ENCODE peak calls at places on chromosomes 5 and 9, in five cellular contexts. One of them, this sample, is unnamed.

GRCh38 chr9:124214596-124215550 is 42.9 kb upstream of the NEK6 start:
- DNase-seq in transverse colon: no peak
- DNase-seq in HepG2: no peak
- DNase-seq in K562: no peak
- DNase-seq in endothelial cell of umbilical vein: no peak
- DNase-seq in this sample: no peak

GRCh38 chr5:1652873-1653707 is 129.3 kb upstream of the LPCAT1 start:
- DNase-seq in transverse colon: no peak
- DNase-seq in endothelial cell of umbilical vein: no peak
- DNase-seq in K562: no peak
- DNase-seq in HepG2: no peak
- DNase-seq in this sample: no peak

GRCh38 chr9:37486616-37487544 is 1.1 kb downstream of the POLR1E start:
- DNase-seq in endothelial cell of umbilical vein: no peak
- DNase-seq in transverse colon: peak
- DNase-seq in HepG2: no peak
- DNase-seq in K562: peak
- DNase-seq in this sample: no peak

GRCh38 chr5:75052461-75053285 is at the start of gene GCNT4:
- DNase-seq in HepG2: no peak
- DNase-seq in endothelial cell of umbilical vein: peak
- DNase-seq in transverse colon: peak
- DNase-seq in K562: no peak
- DNase-seq in this sample: no peak

GRCh38 chr9:19246891-19247290 is 16.4 kb downstream of the DENND4C start:
- DNase-seq in K562: no peak
- DNase-seq in HepG2: no peak
- DNase-seq in endothelial cell of umbilical vein: no peak
- DNase-seq in transverse colon: no peak
- DNase-seq in this sample: no peak

GRCh38 chr9:70484232-70485130 is 70.0 kb upstream of the KLF9 start:
- DNase-seq in transverse colon: peak
- DNase-seq in endothelial cell of umbilical vein: peak
- DNase-seq in HepG2: peak
- DNase-seq in K562: peak
- DNase-seq in this sample: peak

GRCh38 chr5:10691826-10692785 is 68.9 kb downstream of the DAP start:
- DNase-seq in K562: no peak
- DNase-seq in transverse colon: no peak
- DNase-seq in endothelial cell of umbilical vein: no peak
- DNase-seq in HepG2: no peak
- DNase-seq in this sample: no peak

GRCh38 chr5:136249678-136250266 is 56.8 kb upstream of the SMIM32 start:
- DNase-seq in K562: peak
- DNase-seq in transverse colon: peak
- DNase-seq in endothelial cell of umbilical vein: peak
- DNase-seq in HepG2: peak
- DNase-seq in this sample: peak

GRCh38 chr5:174246743-174247142 is 201.2 kb downstream of the NSG2 start:
- DNase-seq in transverse colon: no peak
- DNase-seq in endothelial cell of umbilical vein: no peak
- DNase-seq in HepG2: no peak
- DNase-seq in K562: no peak
- DNase-seq in this sample: no peak

GRCh38 chr9:98520221-98520920 is 188.4 kb downstream of the GABBR2 start:
- DNase-seq in transverse colon: no peak
- DNase-seq in HepG2: no peak
- DNase-seq in K562: no peak
- DNase-seq in endothelial cell of umbilical vein: peak
- DNase-seq in this sample: no peak

GRCh38 chr5:39158786-39159185 is 60.6 kb downstream of the FYB1 start:
- DNase-seq in HepG2: no peak
- DNase-seq in K562: no peak
- DNase-seq in transverse colon: no peak
- DNase-seq in endothelial cell of umbilical vein: no peak
- DNase-seq in this sample: no peak

GRCh38 chr5:101260857-101261256 is 357.8 kb upstream of the ST8SIA4 start:
- DNase-seq in HepG2: no peak
- DNase-seq in K562: no peak
- DNase-seq in endothelial cell of umbilical vein: no peak
- DNase-seq in transverse colon: peak
- DNase-seq in this sample: no peak

GRCh38 chr5:82057051-82057450 is 85.2 kb downstream of the ATG10 start:
- DNase-seq in transverse colon: no peak
- DNase-seq in endothelial cell of umbilical vein: no peak
- DNase-seq in HepG2: no peak
- DNase-seq in K562: no peak
- DNase-seq in this sample: no peak

GRCh38 chr9:84866402-84866801 is 196.9 kb downstream of the NTRK2 start:
- DNase-seq in endothelial cell of umbilical vein: no peak
- DNase-seq in HepG2: no peak
- DNase-seq in K562: no peak
- DNase-seq in transverse colon: no peak
- DNase-seq in this sample: no peak

GRCh38 chr5:158802941-158803341 is 296.8 kb downstream of the EBF1 start:
- DNase-seq in endothelial cell of umbilical vein: no peak
- DNase-seq in HepG2: no peak
- DNase-seq in K562: no peak
- DNase-seq in transverse colon: no peak
- DNase-seq in this sample: no peak

GRCh38 chr5:173451031-173451430 is 122.8 kb upstream of the STC2 start:
- DNase-seq in K562: peak
- DNase-seq in transverse colon: no peak
- DNase-seq in endothelial cell of umbilical vein: no peak
- DNase-seq in HepG2: peak
- DNase-seq in this sample: peak

GRCh38 chr5:37208883-37209808 is 40.0 kb downstream of the CPLANE1 start:
- DNase-seq in transverse colon: no peak
- DNase-seq in endothelial cell of umbilical vein: peak
- DNase-seq in HepG2: no peak
- DNase-seq in K562: no peak
- DNase-seq in this sample: no peak

DNA sequence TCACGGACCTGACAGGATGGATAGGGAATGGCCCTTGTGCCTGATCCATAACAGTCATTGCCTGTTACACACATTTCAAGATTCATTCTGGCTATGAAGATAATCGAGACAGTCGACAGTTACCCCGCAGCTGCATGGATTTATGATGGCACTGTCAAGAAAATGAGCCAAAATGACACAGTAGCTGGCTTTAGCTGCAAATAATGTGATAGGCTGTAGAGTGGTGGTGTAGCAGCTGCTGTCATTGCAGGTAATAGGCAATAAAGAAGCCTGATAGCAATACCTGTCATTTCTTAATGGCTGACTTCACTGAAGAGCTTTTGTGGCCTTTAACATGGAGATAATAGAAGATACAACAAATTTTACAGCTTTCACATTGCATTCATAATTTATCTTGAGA is 1085.2 kb upstream of the ARRDC3 start:
- DNase-seq in transverse colon: no peak
- DNase-seq in HepG2: no peak
- DNase-seq in endothelial cell of umbilical vein: no peak
- DNase-seq in K562: no peak
- DNase-seq in this sample: no peak
- TF ChIP-seq POLR2AphosphoS5 in transverse colon: no peak
- TF ChIP-seq POLR2AphosphoS5 in HepG2: no peak
- TF ChIP-seq POLR2AphosphoS5 in endothelial cell of umbilical vein: no peak
- TF ChIP-seq POLR2AphosphoS5 in K562: no peak
- TF ChIP-seq POLR2AphosphoS5 in this sample: no peak

GRCh38 chr9:97411440-97411788 is 482 bp upstream of the TDRD7 start:
- DNase-seq in endothelial cell of umbilical vein: no peak
- DNase-seq in HepG2: no peak
- DNase-seq in transverse colon: no peak
- DNase-seq in K562: no peak
- DNase-seq in this sample: no peak

GRCh38 chr9:97413462-97413861 is 1.6 kb downstream of the TDRD7 start:
- DNase-seq in K562: no peak
- DNase-seq in HepG2: no peak
- DNase-seq in endothelial cell of umbilical vein: no peak
- DNase-seq in transverse colon: no peak
- DNase-seq in this sample: no peak

GRCh38 chr9:97415146-97415545 is 3.2 kb downstream of the TDRD7 start:
- DNase-seq in endothelial cell of umbilical vein: no peak
- DNase-seq in K562: no peak
- DNase-seq in transverse colon: no peak
- DNase-seq in HepG2: no peak
- DNase-seq in this sample: no peak

GRCh38 chr9:97412628-97413382 is 909 bp downstream of the TDRD7 start:
- DNase-seq in HepG2: no peak
- DNase-seq in K562: no peak
- DNase-seq in transverse colon: no peak
- DNase-seq in endothelial cell of umbilical vein: peak
- DNase-seq in this sample: no peak

GRCh38 chr9:97411789-97412627 is at the start of gene TDRD7:
- DNase-seq in K562: peak
- DNase-seq in endothelial cell of umbilical vein: peak
- DNase-seq in transverse colon: peak
- DNase-seq in HepG2: peak
- DNase-seq in this sample: peak
- TF ChIP-seq POLR2A in K562: no peak
- TF ChIP-seq POLR2A in endothelial cell of umbilical vein: no peak
- TF ChIP-seq POLR2A in transverse colon: peak
- TF ChIP-seq POLR2A in HepG2: peak
- TF ChIP-seq POLR2A in this sample: no peak

GRCh38 chr5:27463446-27464149 is 425.2 kb upstream of the CDH9 start:
- DNase-seq in endothelial cell of umbilical vein: no peak
- DNase-seq in K562: no peak
- DNase-seq in transverse colon: no peak
- DNase-seq in HepG2: no peak
- DNase-seq in this sample: no peak

GRCh38 chr5:27465140-27465539 is 426.8 kb upstream of the CDH9 start:
- DNase-seq in HepG2: no peak
- DNase-seq in endothelial cell of umbilical vein: no peak
- DNase-seq in K562: no peak
- DNase-seq in transverse colon: no peak
- DNase-seq in this sample: no peak

GRCh38 chr5:27466959-27467358 is 428.6 kb upstream of the CDH9 start:
- DNase-seq in transverse colon: no peak
- DNase-seq in K562: no peak
- DNase-seq in HepG2: no peak
- DNase-seq in endothelial cell of umbilical vein: no peak
- DNase-seq in this sample: no peak

GRCh38 chr5:27458318-27458717 is 419.9 kb upstream of the CDH9 start:
- DNase-seq in HepG2: no peak
- DNase-seq in K562: no peak
- DNase-seq in transverse colon: no peak
- DNase-seq in endothelial cell of umbilical vein: no peak
- DNase-seq in this sample: no peak

DNA sequence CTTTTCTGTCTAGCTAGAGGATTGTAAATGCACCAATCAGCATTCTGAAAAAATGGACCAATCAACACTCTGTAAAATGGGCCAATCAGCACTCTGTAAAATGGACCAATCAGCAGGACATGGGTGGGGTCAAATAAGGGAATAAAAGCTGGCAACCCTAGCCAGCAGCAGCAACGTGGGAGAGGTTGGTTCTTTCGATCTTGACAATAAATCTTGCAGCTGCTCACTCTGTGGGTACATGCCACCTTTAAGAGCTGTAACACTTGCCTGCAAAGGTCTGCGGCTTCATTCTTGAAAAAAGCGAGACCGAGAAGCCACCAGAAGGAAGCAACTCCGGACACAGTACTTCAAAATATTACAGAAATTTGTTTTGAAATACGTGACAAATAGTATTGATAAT is 424.6 kb upstream of the CDH9 start:
- DNase-seq in endothelial cell of umbilical vein: no peak
- DNase-seq in K562: no peak
- DNase-seq in transverse colon: no peak
- DNase-seq in HepG2: no peak
- DNase-seq in this sample: no peak
- TF ChIP-seq POLR2AphosphoS5 in endothelial cell of umbilical vein: no peak
- TF ChIP-seq POLR2AphosphoS5 in K562: no peak
- TF ChIP-seq POLR2AphosphoS5 in transverse colon: no peak
- TF ChIP-seq POLR2AphosphoS5 in HepG2: no peak
- TF ChIP-seq POLR2AphosphoS5 in this sample: no peak

GRCh38 chr9:134069536-134070399 is 1.9 kb upstream of the BRD3 start:
- DNase-seq in transverse colon: no peak
- DNase-seq in HepG2: no peak
- DNase-seq in K562: no peak
- DNase-seq in endothelial cell of umbilical vein: no peak
- DNase-seq in this sample: no peak

GRCh38 chr9:134071149-134071548 is 3.3 kb upstream of the BRD3 start:
- DNase-seq in K562: no peak
- DNase-seq in transverse colon: no peak
- DNase-seq in HepG2: no peak
- DNase-seq in endothelial cell of umbilical vein: no peak
- DNase-seq in this sample: no peak

GRCh38 chr9:134067904-134068741 is at the start of gene BRD3:
- DNase-seq in K562: peak
- DNase-seq in endothelial cell of umbilical vein: peak
- DNase-seq in transverse colon: peak
- DNase-seq in HepG2: peak
- DNase-seq in this sample: peak

GRCh38 chr9:134066923-134067851 is 639 bp downstream of the BRD3 start:
- DNase-seq in K562: peak
- DNase-seq in transverse colon: peak
- DNase-seq in HepG2: no peak
- DNase-seq in endothelial cell of umbilical vein: peak
- DNase-seq in this sample: no peak

DNA sequence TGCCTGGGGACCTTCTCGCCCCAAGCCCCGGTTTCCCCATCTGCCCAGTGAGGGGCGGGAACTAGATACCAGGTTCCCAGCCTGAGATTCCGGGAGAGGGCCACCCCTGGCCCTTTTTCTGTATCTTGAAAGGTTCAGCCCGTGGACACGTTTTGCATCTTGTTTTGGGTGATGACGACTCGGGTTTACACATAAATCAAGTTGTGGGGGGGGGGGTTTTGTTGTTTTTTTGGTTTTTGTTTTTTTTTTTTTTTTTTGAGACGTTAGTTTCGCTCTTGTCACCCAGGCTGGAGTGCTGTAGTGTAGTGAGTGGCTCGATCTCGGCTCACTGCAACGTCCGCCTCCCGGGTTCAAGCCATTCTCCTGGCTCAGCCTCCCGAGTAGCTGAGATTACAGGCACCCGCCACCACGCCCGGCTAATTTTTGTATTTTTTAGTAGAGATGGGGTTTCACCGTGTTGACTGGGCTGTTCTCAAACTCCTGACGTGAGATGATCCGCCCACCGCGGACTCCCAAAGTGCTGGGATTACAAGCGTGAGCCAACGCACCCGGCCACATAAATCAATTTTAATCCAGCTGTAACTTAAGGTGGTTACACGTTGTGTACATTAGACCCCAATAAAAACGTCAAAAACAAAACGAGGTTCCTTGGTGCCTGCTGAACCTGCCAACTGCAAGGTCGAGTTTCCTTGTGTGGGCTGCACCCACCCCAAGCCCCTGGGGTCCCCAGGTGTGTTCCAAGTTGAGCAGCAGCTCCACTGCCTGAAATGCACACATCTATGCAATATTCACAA is 1.1 kb upstream of the BRD3 start:
- DNase-seq in HepG2: no peak
- DNase-seq in K562: no peak
- DNase-seq in endothelial cell of umbilical vein: peak
- DNase-seq in transverse colon: no peak
- DNase-seq in this sample: no peak
- TF ChIP-seq POLR2A in HepG2: no peak
- TF ChIP-seq POLR2A in K562: no peak
- TF ChIP-seq POLR2A in endothelial cell of umbilical vein: no peak
- TF ChIP-seq POLR2A in transverse colon: no peak
- TF ChIP-seq POLR2A in this sample: no peak

GRCh38 chr5:151213803-151214613 is 9.9 kb downstream of the CCDC69 start:
- DNase-seq in K562: peak
- DNase-seq in HepG2: peak
- DNase-seq in transverse colon: peak
- DNase-seq in endothelial cell of umbilical vein: peak
- DNase-seq in this sample: no peak
- TF ChIP-seq POLR2AphosphoS5 in K562: peak
- TF ChIP-seq POLR2AphosphoS5 in HepG2: no peak
- TF ChIP-seq POLR2AphosphoS5 in transverse colon: peak
- TF ChIP-seq POLR2AphosphoS5 in endothelial cell of umbilical vein: no peak
- TF ChIP-seq POLR2AphosphoS5 in this sample: peak

This sample was measured in HCT116.